ENCODE peak calls at places on chromosomes 2 and 18, in seven cellular contexts. F is type B pancreatic cell, Q is upper lobe of left lung, Y is lower lobe of right lung, P is body of pancreas, T is NCI-H774, G is KG1. H is an unnamed sample.
A peak's percentile ranks its signal among the peaks of the same experiment; 100 is the strongest.

GRCh38 chr2:100865819-100866462 is 46.0 kb downstream of the NPAS2 start:
- DNase-seq in F (no peak), Q (no peak), Y (no peak), P (no peak), T (no peak), G (no peak), H (no peak)

GRCh38 chr18:63440219-63440618 is 17.9 kb upstream of the VPS4B start:
- DNase-seq in F (no peak), Q (no peak), Y (no peak), P (no peak), T (no peak), G (no peak), H (no peak)

GRCh38 chr2:205496777-205497176 is 185.5 kb upstream of the NRP2 start:
- DNase-seq in F (no peak), Q (no peak), Y (no peak), P (no peak), T (no peak), G (no peak), H (no peak)

GRCh38 chr2:227610123-227610522 is 4.5 kb downstream of the SCYGR3 start:
- DNase-seq in F (no peak), Q (no peak), Y (no peak), P (no peak), T (no peak), G (no peak), H (no peak)

GRCh38 chr2:153808675-153809074 is 63.0 kb upstream of the GALNT13 start:
- DNase-seq in F (no peak), Q (no peak), Y (no peak), P (no peak), T (no peak), G (no peak), H (no peak)

GRCh38 chr2:84388921-84389490 is 70.1 kb downstream of the SUCLG1 start:
- DNase-seq in F (no peak), Q (peak; percentile 35), Y (no peak), P (no peak), T (no peak), G (no peak), H (no peak)

GRCh38 chr2:97646977-97647376 is 1.1 kb downstream of the COX5B start:
- DNase-seq in F (no peak), Q (no peak), Y (no peak), P (no peak), T (no peak), G (no peak), H (no peak)

GRCh38 chr2:224024270-224024669 is 14.8 kb downstream of the SERPINE2 start:
- DNase-seq in F (no peak), Q (no peak), Y (no peak), P (no peak), T (no peak), G (no peak), H (no peak)

GRCh38 chr2:165627463-165627862 is 158.0 kb downstream of the CSRNP3 start:
- DNase-seq in F (no peak), Q (no peak), Y (no peak), P (no peak), T (no peak), G (no peak), H (no peak)

GRCh38 chr2:127932199-127932877 is 46.6 kb upstream of the AMMECR1L start:
- DNase-seq in F (no peak), Q (no peak), Y (no peak), P (no peak), T (no peak), G (no peak), H (no peak)

GRCh38 chr2:182915369-182916326 is 49.2 kb upstream of the FRZB start:
- DNase-seq in F (no peak), Q (no peak), Y (no peak), P (no peak), T (no peak), G (no peak), H (no peak)

GRCh38 chr2:27078267-27079194 is at the start of gene EMILIN1:
- DNase-seq in F (no peak), Q (peak; percentile 89), Y (peak; percentile 68), P (no peak), T (no peak), G (no peak), H (no peak)

GRCh38 chr2:45943231-45944044 is 292.0 kb downstream of the PRKCE start:
- DNase-seq in F (no peak), Q (no peak), Y (no peak), P (no peak), T (no peak), G (no peak), H (no peak)

GRCh38 chr2:73827018-73827417 is 1.7 kb upstream of the STAMBP start:
- DNase-seq in F (no peak), Q (no peak), Y (no peak), P (no peak), T (no peak), G (peak; percentile 28), H (no peak)

GRCh38 chr2:152407204-152407721 is 72.3 kb downstream of the FMNL2 start:
- DNase-seq in F (no peak), Q (no peak), Y (no peak), P (no peak), T (no peak), G (no peak), H (no peak)

GRCh38 chr18:8040021-8040420 is 472.9 kb downstream of the PTPRM start:
- DNase-seq in F (no peak), Q (no peak), Y (no peak), P (no peak), T (no peak), G (no peak), H (no peak)

GRCh38 chr2:39094717-39095363 is 26.0 kb downstream of the SOS1 start:
- DNase-seq in F (no peak), Q (no peak), Y (no peak), P (no peak), T (no peak), G (no peak), H (no peak)

GRCh38 chr2:240925576-240926515 is 19.7 kb downstream of the CROCC2 start:
- DNase-seq in F (peak; percentile 68), Q (peak; percentile 72), Y (peak; percentile 44), P (peak; percentile 11), T (no peak), G (no peak), H (no peak)

GRCh38 chr2:134917958-134918517 is 584 bp upstream of the CCNT2 start:
- DNase-seq in F (no peak), Q (no peak), Y (no peak), P (peak; percentile 89), T (peak; percentile 94), G (peak; percentile 90), H (peak; percentile 79)

GRCh38 chr2:171412571-171412970 is 21.2 kb downstream of the METTL8 start:
- DNase-seq in F (no peak), Q (no peak), Y (no peak), P (no peak), T (no peak), G (no peak), H (no peak)

GRCh38 chr2:183059561-183059960 is 19.0 kb upstream of the DUSP19 start:
- DNase-seq in F (no peak), Q (no peak), Y (no peak), P (no peak), T (no peak), G (no peak), H (no peak)

GRCh38 chr2:37886745-37887144 is 38.3 kb upstream of the RMDN2 start:
- DNase-seq in F (no peak), Q (no peak), Y (no peak), P (no peak), T (no peak), G (no peak), H (no peak)

GRCh38 chr2:114405486-114406250 is 36.8 kb upstream of the DPP10 start:
- DNase-seq in F (no peak), Q (no peak), Y (no peak), P (no peak), T (no peak), G (no peak), H (no peak)

GRCh38 chr18:24177499-24178133 is 38.8 kb downstream of the CABYR start:
- DNase-seq in F (no peak), Q (no peak), Y (no peak), P (no peak), T (no peak), G (no peak), H (no peak)

GRCh38 chr18:76691800-76692199 is 130.6 kb upstream of the ZNF236 start:
- DNase-seq in F (no peak), Q (no peak), Y (no peak), P (no peak), T (no peak), G (no peak), H (no peak)

GRCh38 chr2:109663721-109664120 is 49.6 kb downstream of the SOWAHC start:
- DNase-seq in F (no peak), Q (no peak), Y (no peak), P (no peak), T (peak; percentile 38), G (no peak), H (no peak)

GRCh38 chr2:135140606-135141005 is 88.5 kb downstream of the RAB3GAP1 start:
- DNase-seq in F (no peak), Q (no peak), Y (no peak), P (no peak), T (no peak), G (no peak), H (no peak)

GRCh38 chr2:57080035-57080434 is 896.2 kb downstream of the CCDC85A start:
- DNase-seq in F (no peak), Q (no peak), Y (no peak), P (no peak), T (no peak), G (no peak), H (no peak)

GRCh38 chr18:66640431-66640830 is 36.5 kb upstream of the CDH19 start:
- DNase-seq in F (no peak), Q (no peak), Y (no peak), P (no peak), T (no peak), G (no peak), H (no peak)

GRCh38 chr2:204177977-204178522 is 241.5 kb downstream of the ICOS start:
- DNase-seq in F (no peak), Q (no peak), Y (peak; percentile 53), P (peak; percentile 58), T (no peak), G (peak; percentile 6), H (no peak)

GRCh38 chr2:235343869-235344268 is 150.0 kb upstream of the AGAP1 start:
- DNase-seq in F (no peak), Q (peak; percentile 46), Y (no peak), P (no peak), T (no peak), G (no peak), H (no peak)

GRCh38 chr18:79631096-79631507 is 48.5 kb upstream of the CTDP1 start:
- DNase-seq in F (no peak), Q (no peak), Y (no peak), P (no peak), T (no peak), G (no peak), H (no peak)

GRCh38 chr2:66560683-66561082 is 125.8 kb downstream of the MEIS1 start:
- DNase-seq in F (no peak), Q (no peak), Y (no peak), P (no peak), T (no peak), G (no peak), H (no peak)

GRCh38 chr2:201813996-201814845 is 7.9 kb downstream of the CDK15 start:
- DNase-seq in F (no peak), Q (no peak), Y (no peak), P (no peak), T (no peak), G (no peak), H (no peak)

H was measured in NCI-H1436 treated with DMSO at 0.1 percent for 48 hours.